ENCODE peak calls at places on chromosomes 16 and 17, in seven cellular contexts. B is GM12878, F is K562, V is HepG2, R is HCT116, K is H1, J is T47D. H is an unnamed sample.
A peak's percentile ranks its signal among the peaks of the same experiment; 100 is the strongest.

GRCh38 chr17:35254107-35254802 is 11.4 kb downstream of the SLFN5 start:
- DNase-seq in B (no peak), F (no peak), V (peak; percentile 56), R (peak; percentile 42), K (no peak), J (peak; percentile 26), H (no peak)

GRCh38 chr17:4777969-4778760 is 6.5 kb downstream of the TM4SF5 start:
- DNase-seq in B (no peak), F (no peak), V (peak; percentile 83), R (no peak), K (no peak), J (peak; percentile 24), H (no peak)

GRCh38 chr17:29709861-29710849 is 87.4 kb upstream of the CORO6 start:
- DNase-seq in B (no peak), F (no peak), V (no peak), R (no peak), K (no peak), J (peak; percentile 38), H (no peak)

GRCh38 chr17:6567528-6568185 is 11.3 kb upstream of the PITPNM3 start:
- DNase-seq in B (no peak), F (no peak), V (no peak), R (no peak), K (no peak), J (peak; percentile 67), H (peak; percentile 44)

GRCh38 chr17:46841561-46842379 is 9.6 kb upstream of the WNT9B start:
- DNase-seq in B (no peak), F (peak; percentile 52), V (no peak), R (no peak), K (no peak), J (no peak), H (peak; percentile 96)

GRCh38 chr17:38628441-38628840 is 22.7 kb upstream of the SRCIN1 start:
- DNase-seq in B (no peak), F (peak; percentile 72), V (peak; percentile 89), R (peak; percentile 67), K (no peak), J (peak; percentile 85), H (peak; percentile 58)

GRCh38 chr16:6218855-6219254 is 1113.8 kb upstream of the RBFOX1 start:
- DNase-seq in B (no peak), F (no peak), V (no peak), R (no peak), K (no peak), J (no peak), H (no peak)

GRCh38 chr16:75244225-75244792 is 7.1 kb downstream of the BCAR1 start:
- DNase-seq in B (no peak), F (no peak), V (no peak), R (no peak), K (no peak), J (no peak), H (no peak)

GRCh38 chr16:73054732-73055481 is 7.0 kb upstream of the ZFHX3 start:
- DNase-seq in B (no peak), F (no peak), V (peak; percentile 73), R (no peak), K (no peak), J (peak; percentile 72), H (peak; percentile 45)

GRCh38 chr17:42428141-42428944 is 5.3 kb upstream of the CAVIN1 start:
- DNase-seq in B (no peak), F (peak; percentile 67), V (peak; percentile 91), R (peak; percentile 88), K (no peak), J (peak; percentile 88), H (peak; percentile 63)

GRCh38 chr17:28538296-28538895 is 14.0 kb downstream of the UNC119 start:
- DNase-seq in B (no peak), F (no peak), V (no peak), R (no peak), K (no peak), J (no peak), H (no peak)

GRCh38 chr16:29646947-29647346 is 16.1 kb upstream of the SPN start:
- DNase-seq in B (no peak), F (no peak), V (no peak), R (no peak), K (no peak), J (no peak), H (no peak)

GRCh38 chr16:2686912-2687507 is 4.7 kb downstream of the KCTD5 start:
- DNase-seq in B (peak; percentile 34), F (peak; percentile 44), V (no peak), R (no peak), K (no peak), J (no peak), H (no peak)

GRCh38 chr17:35342207-35342744 is 31.1 kb downstream of the SLFN11 start:
- DNase-seq in B (no peak), F (no peak), V (no peak), R (no peak), K (no peak), J (no peak), H (no peak)

GRCh38 chr16:26993988-26994387 is 72.7 kb upstream of the C16orf82 start:
- DNase-seq in B (no peak), F (no peak), V (no peak), R (no peak), K (no peak), J (no peak), H (no peak)

GRCh38 chr16:68311316-68311620 is 449 bp downstream of the PRMT7 start:
- DNase-seq in B (no peak), F (no peak), V (peak; percentile 46), R (no peak), K (no peak), J (no peak), H (no peak)

GRCh38 chr17:69175812-69176517 is 34.3 kb upstream of the ABCA6 start:
- DNase-seq in B (no peak), F (peak; percentile 62), V (peak; percentile 77), R (peak; percentile 77), K (no peak), J (no peak), H (no peak)

GRCh38 chr17:76246080-76247066 is 6.1 kb upstream of the RNF157 start:
- DNase-seq in B (peak; percentile 98), F (peak; percentile 60), V (peak; percentile 67), R (no peak), K (no peak), J (no peak), H (no peak)

GRCh38 chr17:67139784-67140665 is 95.7 kb downstream of the CACNG1 start:
- DNase-seq in B (no peak), F (peak; percentile 23), V (peak; percentile 19), R (no peak), K (no peak), J (no peak), H (no peak)

GRCh38 chr16:87540072-87540976 is 47.5 kb upstream of the ZCCHC14 start:
- DNase-seq in B (no peak), F (no peak), V (no peak), R (no peak), K (no peak), J (no peak), H (no peak)

GRCh38 chr16:55297062-55297909 is 26.7 kb upstream of the IRX6 start:
- DNase-seq in B (no peak), F (no peak), V (no peak), R (no peak), K (no peak), J (peak; percentile 53), H (no peak)

DNA sequence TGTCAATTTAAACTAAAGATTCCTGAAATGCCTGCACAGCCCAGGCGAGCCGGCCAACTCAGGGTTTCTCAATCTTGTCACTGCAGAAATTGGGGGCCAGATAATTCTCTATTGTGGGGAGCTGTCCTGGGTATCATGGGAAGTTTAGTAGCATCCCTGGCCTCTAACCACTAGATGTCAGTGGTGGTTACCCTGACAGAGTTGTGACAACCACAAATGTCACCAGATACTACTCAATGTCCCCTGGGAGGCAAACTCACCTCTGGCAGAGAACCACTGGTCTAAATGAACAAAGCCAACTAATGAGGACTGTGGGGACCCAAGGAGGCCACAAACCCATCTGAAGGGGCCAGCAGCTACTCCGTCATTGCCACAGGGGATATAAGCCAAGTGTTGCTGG is 90.9 kb downstream of the MYH11 start:
- DNase-seq in B (peak; percentile 74), F (peak; percentile 68), V (peak; percentile 73), R (peak; percentile 55), K (no peak), J (peak; percentile 77), H (peak; percentile 64)
- TF ChIP-seq JUND in B (no peak), F (peak; percentile 32), V (no peak), R (no peak), K (no peak), J (no peak), H (no peak)

DNA sequence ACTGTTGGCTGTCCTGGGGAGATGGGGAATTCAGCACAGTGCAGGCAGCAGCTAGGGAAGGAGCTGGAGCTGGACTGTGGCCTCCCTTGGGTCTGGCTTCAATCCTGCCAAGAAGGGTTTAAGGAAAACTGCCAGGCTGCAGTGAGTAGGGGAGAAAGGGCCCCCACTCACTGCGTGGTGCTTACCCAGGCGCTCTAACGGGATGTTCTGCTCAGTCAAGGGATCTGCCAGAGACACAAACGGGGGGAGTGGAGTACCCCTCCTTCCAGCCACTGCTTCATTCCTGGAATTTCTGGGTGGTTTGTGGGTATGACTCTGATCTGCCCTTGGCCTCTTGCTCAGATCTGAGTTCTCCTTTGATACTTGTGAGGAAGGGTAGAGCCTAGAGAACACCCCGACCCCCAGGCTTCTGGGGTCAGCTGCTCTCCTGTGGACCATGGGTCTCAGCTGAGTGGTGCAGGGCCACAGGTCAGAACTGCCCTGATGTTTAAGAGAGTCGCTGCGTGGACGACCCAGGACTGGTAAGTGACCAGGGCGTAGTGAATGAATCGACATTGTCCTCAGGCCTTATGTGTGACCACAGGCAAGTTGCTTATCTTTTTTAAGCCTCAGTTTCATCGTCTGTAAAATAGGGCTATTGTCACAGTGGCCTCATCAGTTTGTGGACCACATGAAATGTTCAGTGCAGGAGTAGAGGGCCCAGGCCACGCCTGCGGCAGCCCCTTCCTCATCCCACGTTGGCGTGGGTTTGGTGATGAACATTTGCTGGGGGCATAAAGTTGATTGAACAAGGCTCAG is 9.6 kb downstream of the CRISPLD2 start:
- DNase-seq in B (no peak), F (no peak), V (no peak), R (no peak), K (no peak), J (no peak), H (no peak)
- TF ChIP-seq JUND in B (no peak), F (no peak), V (no peak), R (no peak), K (no peak), J (no peak), H (peak; percentile 42)

GRCh38 chr17:40828454-40829039 is 6.1 kb upstream of the KRT10 start:
- DNase-seq in B (no peak), F (no peak), V (no peak), R (no peak), K (no peak), J (no peak), H (no peak)
- TF ChIP-seq JUND in B (no peak), F (no peak), V (no peak), R (no peak), K (no peak), J (no peak), H (no peak)

GRCh38 chr16:51854401-51854951 is 692.5 kb downstream of the TOX3 start:
- DNase-seq in B (no peak), F (no peak), V (no peak), R (no peak), K (no peak), J (no peak), H (no peak)

GRCh38 chr16:51849715-51850114 is 697.2 kb downstream of the TOX3 start:
- DNase-seq in B (no peak), F (no peak), V (no peak), R (no peak), K (no peak), J (no peak), H (no peak)

GRCh38 chr16:51853586-51853985 is 693.4 kb downstream of the TOX3 start:
- DNase-seq in B (no peak), F (no peak), V (no peak), R (no peak), K (no peak), J (no peak), H (no peak)

GRCh38 chr16:51852892-51853291 is 694.1 kb downstream of the TOX3 start:
- DNase-seq in B (no peak), F (no peak), V (no peak), R (no peak), K (no peak), J (no peak), H (no peak)

GRCh38 chr16:51851111-51851510 is 695.8 kb downstream of the TOX3 start:
- DNase-seq in B (no peak), F (no peak), V (no peak), R (no peak), K (no peak), J (no peak), H (no peak)
- TF ChIP-seq JUND in B (no peak), F (no peak), V (no peak), R (no peak), K (no peak), J (no peak), H (no peak)

H was measured in SK-N-SH.